ENCODE peak calls at places on chromosomes 11 and 22, in eight cellular contexts. P, I, S, N, M, R, J and E are unnamed samples.

GRCh38 chr11:57330029-57330428 is 5.3 kb upstream of the TNKS1BP1 start:
- DNase-seq in P (no peak), I (no peak), S (no peak), N (no peak), M (no peak), R (no peak), J (no peak), E (no peak)

GRCh38 chr22:31874821-31875220 is 69.5 kb upstream of the YWHAH start:
- DNase-seq in P (no peak), I (no peak), S (no peak), N (no peak), M (no peak), R (no peak), J (no peak), E (no peak)

GRCh38 chr22:31244044-31244942 is 32.2 kb downstream of the LIMK2 start:
- DNase-seq in P (peak), I (peak), S (no peak), N (no peak), M (no peak), R (peak), J (peak), E (peak)

GRCh38 chr11:12606597-12606996 is 67.6 kb upstream of the TEAD1 start:
- DNase-seq in P (no peak), I (peak), S (no peak), N (no peak), M (no peak), R (no peak), J (peak), E (no peak)

GRCh38 chr11:129894281-129895125 is 875 bp downstream of the NFRKB start:
- DNase-seq in P (no peak), I (peak), S (peak), N (no peak), M (no peak), R (no peak), J (peak), E (no peak)

GRCh38 chr22:25492950-25493790 is 71.3 kb upstream of the GRK3 start:
- DNase-seq in P (no peak), I (no peak), S (no peak), N (no peak), M (peak), R (no peak), J (no peak), E (no peak)

GRCh38 chr11:72224587-72225410 is at the start of gene INPPL1:
- DNase-seq in P (peak), I (peak), S (no peak), N (no peak), M (no peak), R (peak), J (no peak), E (peak)

GRCh38 chr22:46576556-46577351 is 39.3 kb upstream of the CELSR1 start:
- DNase-seq in P (peak), I (peak), S (peak), N (no peak), M (peak), R (peak), J (no peak), E (peak)

GRCh38 chr11:7667460-7667859 is 5.8 kb downstream of the CYB5R2 start:
- DNase-seq in P (no peak), I (no peak), S (no peak), N (no peak), M (no peak), R (no peak), J (no peak), E (peak)

GRCh38 chr11:99020324-99021225 is at the start of gene CNTN5:
- DNase-seq in P (peak), I (peak), S (no peak), N (no peak), M (peak), R (peak), J (peak), E (peak)

GRCh38 chr11:111918390-111919256 is at the start of gene C11orf52:
- DNase-seq in P (peak), I (peak), S (no peak), N (peak), M (peak), R (peak), J (no peak), E (peak)

GRCh38 chr11:20873054-20873453 is 203.7 kb downstream of the NELL1 start:
- DNase-seq in P (no peak), I (peak), S (no peak), N (no peak), M (peak), R (peak), J (no peak), E (peak)

GRCh38 chr11:59669611-59670009 is 773 bp upstream of the PATL1 start:
- DNase-seq in P (peak), I (no peak), S (peak), N (peak), M (no peak), R (peak), J (peak), E (no peak)

GRCh38 chr11:78138281-78138680 is 1.1 kb downstream of the ALG8 start:
- DNase-seq in P (no peak), I (no peak), S (no peak), N (no peak), M (no peak), R (no peak), J (peak), E (no peak)

GRCh38 chr11:78292109-78292803 is 103.5 kb downstream of the USP35 start:
- DNase-seq in P (no peak), I (no peak), S (no peak), N (no peak), M (no peak), R (no peak), J (no peak), E (no peak)

GRCh38 chr11:93248602-93249001 is 50.8 kb upstream of the SLC36A4 start:
- DNase-seq in P (no peak), I (no peak), S (no peak), N (no peak), M (no peak), R (peak), J (peak), E (no peak)

GRCh38 chr11:72676874-72677341 is 2.7 kb upstream of the PDE2A start:
- DNase-seq in P (peak), I (peak), S (peak), N (peak), M (no peak), R (peak), J (peak), E (peak)

GRCh38 chr22:49372530-49373288 is 455.0 kb downstream of the BRD1 start:
- DNase-seq in P (no peak), I (peak), S (no peak), N (peak), M (no peak), R (no peak), J (no peak), E (peak)